ENCODE peak calls at places on chromosomes 2 and 18, in four cellular contexts. M is M059J; F is effector memory CD8-positive, alpha-beta T cell; U is frontal cortex. P is an unnamed sample.
A peak's percentile ranks its signal among the peaks of the same experiment; 100 is the strongest.

GRCh38 chr2:171016125-171016524 is 87.1 kb downstream of the GORASP2 start:
- DNase-seq in U (no peak), F (no peak), M (no peak), P (no peak)

GRCh38 chr2:225293638-225294037 is 105.9 kb upstream of the NYAP2 start:
- DNase-seq in F (no peak), M (no peak), U (no peak), P (no peak)

GRCh38 chr2:29398384-29399237 is 283.4 kb downstream of the CLIP4 start:
- DNase-seq in U (no peak), M (peak; percentile 62), F (no peak), P (no peak)

GRCh38 chr2:186256540-186256939 is 229.5 kb upstream of the ZC3H15 start:
- DNase-seq in F (no peak), M (peak; percentile 28), U (no peak), P (no peak)

GRCh38 chr2:24824966-24825882 is 32.0 kb downstream of the CENPO start:
- DNase-seq in M (no peak), F (peak; percentile 20), U (no peak), P (no peak)

GRCh38 chr18:67574749-67575148 is 58.2 kb upstream of the DSEL start:
- DNase-seq in F (no peak), M (no peak), U (no peak), P (no peak)

GRCh38 chr2:237432484-237433092 is 18.6 kb upstream of the COL6A3 start:
- DNase-seq in U (no peak), F (peak; percentile 59), M (peak; percentile 98), P (no peak)

GRCh38 chr18:76064998-76065397 is 430.0 kb downstream of the ZNF516 start:
- DNase-seq in U (no peak), M (no peak), F (no peak), P (no peak)

GRCh38 chr18:76351961-76352581 is 143.0 kb downstream of the ZNF516 start:
- DNase-seq in M (peak; percentile 6), U (no peak), F (no peak), P (no peak)

GRCh38 chr2:48070415-48070814 is 164.1 kb upstream of the FBXO11 start:
- DNase-seq in U (no peak), F (no peak), M (no peak), P (no peak)

GRCh38 chr2:30224147-30224546 is 7.2 kb upstream of the LBH start:
- DNase-seq in M (no peak), F (no peak), U (no peak), P (no peak)

GRCh38 chr2:72081450-72081849 is 66.2 kb downstream of the CYP26B1 start:
- DNase-seq in M (peak; percentile 42), F (no peak), U (no peak), P (no peak)

GRCh38 chr2:210620456-210620855 is 64.1 kb downstream of the CPS1 start:
- DNase-seq in F (no peak), U (no peak), M (no peak), P (no peak)

GRCh38 chr18:79466591-79466990 is 70.9 kb downstream of the NFATC1 start:
- DNase-seq in U (no peak), M (no peak), F (no peak), P (no peak)

GRCh38 chr2:202529389-202529788 is 105.4 kb upstream of the FAM117B start:
- DNase-seq in M (peak; percentile 60), F (no peak), U (no peak), P (no peak)

GRCh38 chr2:100820346-100821254 is 661 bp downstream of the NPAS2 start:
- DNase-seq in U (no peak), F (no peak), M (no peak), P (no peak)

GRCh38 chr2:20940481-20940795 is 103.4 kb downstream of the APOB start:
- DNase-seq in F (no peak), U (no peak), M (no peak), P (no peak)